ENCODE peak calls at places on chromosome 9, in nine cellular contexts. R, U, T, Q, G, Y, V, O and B are unnamed samples.

GRCh38 chr9:126436545-126437269 is 110.1 kb downstream of the MVB12B start:
- DNase-seq in Q (peak; percentile 44), Y (no peak), G (no peak), V (no peak), O (no peak), R (peak; percentile 23), U (no peak), T (no peak), B (no peak)

GRCh38 chr9:79256691-79257213 is 315.0 kb upstream of the TLE4 start:
- DNase-seq in U (peak; percentile 38), V (no peak), Q (peak; percentile 80), G (no peak), Y (no peak), T (peak; percentile 43), O (no peak), R (peak; percentile 96), B (peak; percentile 98)

GRCh38 chr9:130017035-130017909 is 25.7 kb downstream of the FNBP1 start:
- DNase-seq in T (no peak), Y (no peak), V (no peak), U (no peak), G (no peak), Q (no peak), O (no peak), R (no peak), B (no peak)

GRCh38 chr9:110543631-110544051 is 35.9 kb downstream of the SVEP1 start:
- DNase-seq in O (no peak), R (peak; percentile 8), G (no peak), Y (no peak), V (no peak), T (no peak), Q (no peak), U (peak; percentile 90), B (no peak)

GRCh38 chr9:134518004-134518606 is 123.5 kb upstream of the COL5A1 start:
- DNase-seq in Y (no peak), U (no peak), V (no peak), T (peak; percentile 31), O (no peak), G (no peak), R (no peak), Q (peak; percentile 76), B (no peak)

GRCh38 chr9:34335376-34335775 is 6.0 kb downstream of the NUDT2 start:
- DNase-seq in U (no peak), V (no peak), Y (no peak), O (no peak), Q (no peak), T (no peak), G (no peak), R (no peak), B (no peak)

GRCh38 chr9:710951-711745 is 130.3 kb upstream of the DMRT1 start:
- DNase-seq in O (no peak), U (no peak), Y (no peak), Q (no peak), V (no peak), G (no peak), T (no peak), R (no peak), B (no peak)

GRCh38 chr9:135098400-135099105 is 11.1 kb downstream of the OLFM1 start:
- DNase-seq in R (no peak), V (no peak), T (no peak), G (no peak), O (no peak), U (peak; percentile 30), Y (no peak), Q (peak; percentile 40), B (peak; percentile 47)

GRCh38 chr9:135816179-135816970 is 91.0 kb downstream of the CAMSAP1 start:
- DNase-seq in Q (no peak), Y (no peak), R (no peak), T (no peak), G (no peak), O (no peak), U (no peak), V (no peak), B (no peak)

GRCh38 chr9:134539613-134540012 is 102.0 kb upstream of the COL5A1 start:
- DNase-seq in G (no peak), R (no peak), Y (peak; percentile 31), T (no peak), U (no peak), Q (no peak), V (no peak), O (no peak), B (no peak)

GRCh38 chr9:37466037-37466709 is 923 bp upstream of the ZBTB5 start:
- DNase-seq in U (peak; percentile 93), G (peak; percentile 28), T (peak; percentile 73), Q (peak; percentile 59), R (peak; percentile 76), Y (peak; percentile 81), V (peak; percentile 13), O (peak; percentile 6), B (peak; percentile 39)